ENCODE peak calls at places on chromosomes 5 and 9, in four cellular contexts. R is stimulated activated CD4-positive, alpha-beta T cell treated with anti-CD3 and anti-CD28 coated beads, Interleukin-1b, Interleukin-23, amount 100 ng/mL, for 48 hours; V is osteocyte; F is naive B cell. Y is an unnamed sample.

GRCh38 chr5:169029661-169030274 is 271.2 kb downstream of the SLIT3 start:
- DNase-seq in R (no peak), F (no peak), V (no peak), Y (no peak)

GRCh38 chr9:37971107-37971459 is 67.2 kb upstream of the SLC25A51 start:
- DNase-seq in F (no peak), V (no peak), R (peak; percentile 38), Y (no peak)

GRCh38 chr5:53923969-53924876 is 363.8 kb downstream of the NDUFS4 start:
- DNase-seq in F (no peak), R (no peak), V (no peak), Y (no peak)

GRCh38 chr9:126051446-126052130 is 275.0 kb upstream of the MVB12B start:
- DNase-seq in R (no peak), V (no peak), F (no peak), Y (no peak)

GRCh38 chr5:83281658-83282057 is 189.9 kb upstream of the VCAN start:
- DNase-seq in F (no peak), R (no peak), V (no peak), Y (no peak)

GRCh38 chr5:72314571-72315172 is 5.4 kb downstream of the MRPS27 start:
- DNase-seq in R (no peak), F (no peak), V (no peak), Y (no peak)

GRCh38 chr5:150419630-150420270 is 7.0 kb upstream of the CD74 start:
- DNase-seq in F (peak; percentile 83), V (no peak), R (no peak), Y (no peak)

GRCh38 chr9:96618209-96619108 is 1.2 kb downstream of the CDC14B start:
- DNase-seq in R (peak; percentile 10), F (peak; percentile 7), V (no peak), Y (peak; percentile 9)

GRCh38 chr9:89677696-89678393 is 73.0 kb downstream of the GADD45G start:
- DNase-seq in V (no peak), R (no peak), F (no peak), Y (no peak)

GRCh38 chr5:80408475-80408875 is 611 bp downstream of the ZFYVE16 start:
- DNase-seq in F (no peak), V (no peak), R (peak; percentile 47), Y (peak; percentile 45)

GRCh38 chr5:93163010-93163663 is 417.9 kb downstream of the NR2F1-AS1 start:
- DNase-seq in V (no peak), R (no peak), F (no peak), Y (no peak)

GRCh38 chr5:122192883-122193496 is 63.6 kb downstream of the ZNF474 start:
- DNase-seq in R (no peak), F (no peak), V (no peak), Y (peak; percentile 3)

GRCh38 chr9:81588148-81588874 is 101.0 kb downstream of the TLE1 start:
- DNase-seq in F (no peak), R (no peak), V (no peak), Y (no peak)

GRCh38 chr9:35516481-35516880 is 26.6 kb downstream of the RUSC2 start:
- DNase-seq in V (no peak), R (no peak), F (no peak), Y (no peak)

GRCh38 chr9:84122572-84122971 is 142.0 kb downstream of the RMI1 start:
- DNase-seq in R (no peak), F (no peak), V (no peak), Y (no peak)

GRCh38 chr9:37464006-37464405 is 1.2 kb downstream of the ZBTB5 start:
- DNase-seq in V (no peak), R (no peak), F (no peak), Y (no peak)

GRCh38 chr9:89167788-89168187 is 10.8 kb downstream of the SHC3 start:
- DNase-seq in F (no peak), R (no peak), V (no peak), Y (no peak)

GRCh38 chr5:112388010-112388553 is 31.0 kb downstream of the EPB41L4A start:
- DNase-seq in F (no peak), V (no peak), R (no peak), Y (no peak)

GRCh38 chr9:68678430-68678829 is 26.6 kb upstream of the PIP5K1B start:
- DNase-seq in V (no peak), F (peak; percentile 19), R (no peak), Y (no peak)

GRCh38 chr9:136117291-136118060 is 1.2 kb downstream of the TMEM250 start:
- DNase-seq in R (peak; percentile 54), V (no peak), F (no peak), Y (no peak)

GRCh38 chr9:24293391-24293790 is 252.3 kb downstream of the IZUMO3 start:
- DNase-seq in V (no peak), F (no peak), R (no peak), Y (no peak)

GRCh38 chr5:116486588-116486987 is 88.0 kb downstream of the SEMA6A start:
- DNase-seq in F (no peak), R (no peak), V (no peak), Y (no peak)

GRCh38 chr5:175853573-175854230 is 17.7 kb upstream of the CPLX2 start:
- DNase-seq in F (no peak), V (no peak), R (no peak), Y (no peak)